ENCODE peak calls at places on chromosome 4, in six cellular contexts. M is cardiac muscle cell, O is fibroblast of lung, X is IMR-90, V is K562, K is SK-N-SH. Q is an unnamed sample. For H3K4me1, the result is how much of the 10 kb centered on the place peaks cover.

GRCh38 chr4:787561-787981 is 38.4 kb downstream of the CPLX1 start:
- DNase-seq in M (no peak), O (no peak), X (no peak), V (no peak), K (peak), Q (peak)

GRCh38 chr4:151652841-151653547 is 107.8 kb downstream of the GATB start:
- DNase-seq in M (peak), O (peak), X (no peak), V (no peak), K (no peak), Q (no peak)

GRCh38 chr4:51942108-51942832 is 77.9 kb downstream of the LRRC66 start:
- DNase-seq in M (no peak), O (no peak), X (no peak), V (no peak), K (no peak), Q (no peak)

GRCh38 chr4:19927381-19927780 is 324.3 kb upstream of the SLIT2 start:
- DNase-seq in M (peak), O (no peak), X (peak), V (no peak), K (no peak), Q (no peak)

GRCh38 chr4:126441173-126441810 is 1126.5 kb downstream of the FAT4 start:
- DNase-seq in M (no peak), O (no peak), X (peak), V (no peak), K (no peak), Q (no peak)

GRCh38 chr4:13355036-13355910 is 128.9 kb downstream of the RAB28 start:
- DNase-seq in M (peak), O (peak), X (peak), V (no peak), K (no peak), Q (no peak)

GRCh38 chr4:47239649-47240048 is 208.3 kb downstream of the GABRB1 start:
- DNase-seq in M (no peak), O (no peak), X (no peak), V (no peak), K (no peak), Q (no peak)

GRCh38 chr4:15003891-15004700 is 1.8 kb downstream of the CPEB2 start:
- DNase-seq in M (peak), O (no peak), X (no peak), V (peak), K (peak), Q (peak)

GRCh38 chr4:127783026-127783769 is 1.1 kb downstream of the HSPA4L start:
- DNase-seq in M (peak), O (peak), X (peak), V (peak), K (peak), Q (peak)

GRCh38 chr4:125420499-125420898 is 105.7 kb downstream of the FAT4 start:
- DNase-seq in M (no peak), O (no peak), X (no peak), V (no peak), K (no peak), Q (no peak)

GRCh38 chr4:89834486-89835209 is 2.3 kb downstream of the SNCA start:
- DNase-seq in M (no peak), O (no peak), X (no peak), V (no peak), K (no peak), Q (no peak)

GRCh38 chr4:70863099-70863790 is 23.6 kb upstream of the GRSF1 start:
- DNase-seq in M (no peak), O (no peak), X (no peak), V (no peak), K (no peak), Q (no peak)

GRCh38 chr4:62191446-62191845 is 991.3 kb downstream of the ADGRL3 start:
- DNase-seq in M (no peak), O (no peak), X (no peak), V (no peak), K (no peak), Q (no peak)

GRCh38 chr4:54427826-54428225 is 198.7 kb downstream of the PDGFRA start:
- DNase-seq in M (no peak), O (no peak), X (no peak), V (no peak), K (no peak), Q (no peak)

GRCh38 chr4:77453911-77454310 is 151.7 kb upstream of the CXCL13 start:
- DNase-seq in M (peak), O (no peak), X (no peak), V (no peak), K (no peak), Q (no peak)

GRCh38 chr4:123939621-123940020 is 543.0 kb downstream of the SPRY1 start:
- DNase-seq in M (peak), O (peak), X (peak), V (no peak), K (no peak), Q (no peak)

GRCh38 chr4:80343887-80344286 is 8.4 kb downstream of the CFAP299 start:
- DNase-seq in M (no peak), O (no peak), X (no peak), V (no peak), K (no peak), Q (no peak)

GRCh38 chr4:3267576-3268394 is 18.8 kb downstream of the MSANTD1 start:
- DNase-seq in M (no peak), O (no peak), X (no peak), V (peak), K (no peak), Q (peak)

GRCh38 chr4:51906167-51906647 is 63.3 kb downstream of the DCUN1D4 start:
- DNase-seq in M (peak), O (no peak), X (peak), V (peak), K (no peak), Q (no peak)

GRCh38 chr4:68808060-68808459 is 7.7 kb upstream of the UGT2B10 start:
- DNase-seq in M (no peak), O (no peak), X (no peak), V (no peak), K (no peak), Q (no peak)

GRCh38 chr4:62917649-62918048 is 1491.6 kb downstream of the TECRL start:
- DNase-seq in M (no peak), O (no peak), X (no peak), V (no peak), K (no peak), Q (no peak)

GRCh38 chr4:53905935-53906377 is 158.4 kb downstream of the CHIC2 start:
- DNase-seq in M (peak), O (peak), X (peak), V (no peak), K (peak), Q (no peak)

GRCh38 chr4:77158487-77158861 is 1.5 kb downstream of the CCNG2 start:
- DNase-seq in M (no peak), O (no peak), X (no peak), V (peak), K (no peak), Q (no peak)

GRCh38 chr4:172716291-172716690 is 452.3 kb upstream of the GALNT7 start:
- DNase-seq in M (no peak), O (no peak), X (no peak), V (no peak), K (no peak), Q (no peak)

GRCh38 chr4:44522761-44523445 is 74.3 kb upstream of the KCTD8 start:
- DNase-seq in M (no peak), O (no peak), X (no peak), V (no peak), K (no peak), Q (no peak)

GRCh38 chr4:182175788-182176519 is 67.2 kb upstream of the TENM3 start:
- DNase-seq in M (no peak), O (no peak), X (peak), V (no peak), K (no peak), Q (no peak)

GRCh38 chr4:27003602-27004238 is 143.1 kb downstream of the STIM2 start:
- DNase-seq in M (peak), O (peak), X (peak), V (no peak), K (no peak), Q (no peak)

GRCh38 chr4:29390921-29391320 is 1329.2 kb upstream of the PCDH7 start:
- DNase-seq in M (no peak), O (no peak), X (no peak), V (no peak), K (no peak), Q (no peak)

GRCh38 chr4:147378780-147379179 is 102.1 kb upstream of the EDNRA start:
- DNase-seq in M (no peak), O (no peak), X (no peak), V (no peak), K (no peak), Q (no peak)

GRCh38 chr4:139587452-139587851 is 31.4 kb upstream of the SETD7 start:
- DNase-seq in M (peak), O (peak), X (no peak), V (no peak), K (no peak), Q (no peak)

GRCh38 chr4:94678896-94679295 is 78.9 kb upstream of the BMPR1B start:
- DNase-seq in M (no peak), O (no peak), X (peak), V (no peak), K (no peak), Q (no peak)

GRCh38 chr4:86972997-86973396 is 38.2 kb downstream of the AFF1 start:
- DNase-seq in M (peak), O (peak), X (no peak), V (peak), K (no peak), Q (no peak)

GRCh38 chr4:93605163-93605562 is 223.4 kb upstream of the ATOH1 start:
- DNase-seq in M (no peak), O (no peak), X (no peak), V (no peak), K (no peak), Q (no peak)

GRCh38 chr4:101919373-101919977 is 128.9 kb downstream of the BANK1 start:
- DNase-seq in M (no peak), O (no peak), X (no peak), V (no peak), K (no peak), Q (no peak)

GRCh38 chr4:105657117-105657765 is 51.2 kb downstream of the INTS12 start:
- DNase-seq in M (no peak), O (no peak), X (no peak), V (no peak), K (no peak), Q (no peak)

GRCh38 chr4:87967193-87967592 is 8.3 kb upstream of the SPP1 start:
- DNase-seq in M (no peak), O (no peak), X (no peak), V (no peak), K (no peak), Q (no peak)

GRCh38 chr4:109848501-109848900 is 594 bp downstream of the LRIT3 start:
- DNase-seq in M (no peak), O (no peak), X (no peak), V (no peak), K (no peak), Q (no peak)

DNA sequence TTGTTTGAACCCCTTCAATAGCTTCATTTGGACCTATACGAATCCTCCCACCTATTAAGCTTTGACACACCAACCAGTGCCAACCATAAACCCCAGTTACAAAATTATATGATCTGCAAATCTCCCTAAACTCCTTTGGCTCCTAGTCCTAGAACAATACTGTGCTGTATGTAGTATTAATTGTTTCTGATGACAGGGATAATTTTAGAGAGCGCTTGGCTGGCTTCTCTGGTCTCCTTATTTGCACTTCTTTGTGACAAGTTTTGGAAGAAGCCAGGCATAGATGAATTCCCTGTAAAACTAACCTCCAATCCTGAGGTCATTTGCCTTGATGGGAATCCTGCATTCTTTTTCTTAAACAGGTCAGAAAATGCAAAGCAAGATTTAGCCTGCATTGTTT is 433.0 kb downstream of the PPARGC1A start:
- DNase-seq in M (no peak), O (no peak), X (no peak), V (no peak), K (no peak), Q (no peak)
- H3K4me1 ChIP-seq in M (under half), O (under half), X (under half), V (under half), K (under half), Q (under half)

GRCh38 chr4:145887241-145887964 is 51.2 kb downstream of the ZNF827 start:
- DNase-seq in M (peak), O (peak), X (peak), V (no peak), K (no peak), Q (no peak)
- H3K4me3 ChIP-seq in M (no peak), O (no peak), X (no peak), V (no peak), K (no peak), Q (no peak)

GRCh38 chr4:152938237-152938969 is 2.3 kb downstream of the FHDC1 start:
- DNase-seq in M (no peak), O (no peak), X (no peak), V (no peak), K (no peak), Q (peak)

GRCh38 chr4:152937280-152937534 is 1.1 kb downstream of the FHDC1 start:
- DNase-seq in M (no peak), O (no peak), X (no peak), V (no peak), K (no peak), Q (peak)

GRCh38 chr4:152936446-152937279 is 540 bp downstream of the FHDC1 start:
- DNase-seq in M (no peak), O (no peak), X (peak), V (peak), K (peak), Q (peak)

GRCh38 chr4:152935661-152936445 is at the start of gene FHDC1:
- DNase-seq in M (no peak), O (no peak), X (no peak), V (peak), K (peak), Q (peak)

DNA sequence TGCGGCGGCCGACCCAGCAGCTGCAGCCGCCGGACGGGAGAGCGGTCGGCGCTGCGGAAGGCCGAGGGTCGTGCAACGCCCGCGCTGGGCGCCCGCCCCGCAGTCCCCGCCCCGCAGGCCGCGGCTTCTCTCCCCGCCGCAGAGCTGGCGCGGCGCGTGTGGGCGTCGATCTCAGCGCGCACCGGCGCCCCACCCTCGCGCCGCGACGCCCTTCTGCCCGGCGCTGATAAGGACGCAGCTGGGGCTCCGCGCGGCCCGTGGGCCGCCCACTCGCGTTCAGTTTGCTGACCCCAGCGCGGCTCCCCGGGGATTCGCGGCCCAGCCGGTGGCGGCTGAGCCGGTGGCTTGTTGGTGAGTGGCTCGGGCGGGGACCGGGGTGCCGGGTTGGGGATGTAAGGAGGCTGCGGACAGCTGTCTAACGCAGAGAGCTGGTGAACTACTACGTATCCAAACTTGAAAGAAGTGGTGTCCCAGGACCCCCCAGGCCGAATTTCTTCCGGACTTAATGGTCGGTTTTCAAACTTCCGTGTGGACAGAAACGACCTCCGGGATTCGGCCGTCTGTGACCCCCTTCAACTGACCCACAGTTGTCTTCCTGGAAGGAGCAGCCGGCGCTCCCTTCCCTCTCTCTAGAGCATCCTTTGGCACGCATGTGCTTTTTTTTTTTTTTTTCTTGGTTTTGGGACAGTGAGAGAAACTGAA is 1.6 kb downstream of the FHDC1 start:
- DNase-seq in M (peak), O (peak), X (peak), V (peak), K (peak), Q (peak)
- TF ChIP-seq CTCF in M (no peak), O (no peak), X (no peak), V (no peak), K (no peak), Q (no peak)

GRCh38 chr4:8395504-8395903 is 45.0 kb downstream of the ACOX3 start:
- DNase-seq in M (no peak), O (no peak), X (no peak), V (no peak), K (no peak), Q (peak)
- H3K4me1 ChIP-seq in M (under half), O (under half), X (under half), V (under half), K (under half), Q (under half)

DNA sequence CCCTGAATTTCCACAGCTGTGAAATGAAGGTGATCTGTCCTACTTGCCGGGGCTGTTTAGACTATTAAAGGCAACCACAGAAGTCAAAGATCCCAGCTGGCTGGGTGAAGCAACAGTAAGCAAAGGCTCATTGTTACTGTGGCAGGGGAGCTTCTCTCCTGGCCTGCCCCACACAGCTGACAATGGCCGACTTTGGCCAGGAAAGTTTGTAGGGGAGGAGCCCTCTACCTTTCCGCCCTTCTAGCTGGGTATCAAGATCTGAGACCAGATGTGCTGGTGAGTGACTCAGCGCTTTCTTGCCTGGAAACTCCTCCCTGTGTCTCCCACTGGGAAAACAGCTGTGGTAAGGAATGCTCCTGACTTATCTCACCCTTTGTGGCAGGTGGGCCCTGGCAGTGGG is 21.1 kb downstream of the RASSF6 start:
- DNase-seq in M (peak), O (peak), X (peak), V (peak), K (no peak), Q (no peak)
- H3K4me3 ChIP-seq in M (no peak), O (no peak), X (no peak), V (no peak), K (no peak), Q (peak)

GRCh38 chr4:188821500-188821899 is 682.3 kb downstream of the TRIML1 start:
- DNase-seq in M (no peak), O (no peak), X (no peak), V (no peak), K (no peak), Q (no peak)
- TF ChIP-seq CTCF in M (no peak), O (no peak), X (no peak), V (no peak), K (no peak), Q (no peak)

GRCh38 chr4:82899339-82899738 is 1.2 kb upstream of the THAP9 start:
- DNase-seq in M (no peak), O (no peak), X (no peak), V (no peak), K (no peak), Q (no peak)
- H3K4me1 ChIP-seq in M (under half), O (under half), X (under half), V (under half), K (under half), Q (under half)

DNA sequence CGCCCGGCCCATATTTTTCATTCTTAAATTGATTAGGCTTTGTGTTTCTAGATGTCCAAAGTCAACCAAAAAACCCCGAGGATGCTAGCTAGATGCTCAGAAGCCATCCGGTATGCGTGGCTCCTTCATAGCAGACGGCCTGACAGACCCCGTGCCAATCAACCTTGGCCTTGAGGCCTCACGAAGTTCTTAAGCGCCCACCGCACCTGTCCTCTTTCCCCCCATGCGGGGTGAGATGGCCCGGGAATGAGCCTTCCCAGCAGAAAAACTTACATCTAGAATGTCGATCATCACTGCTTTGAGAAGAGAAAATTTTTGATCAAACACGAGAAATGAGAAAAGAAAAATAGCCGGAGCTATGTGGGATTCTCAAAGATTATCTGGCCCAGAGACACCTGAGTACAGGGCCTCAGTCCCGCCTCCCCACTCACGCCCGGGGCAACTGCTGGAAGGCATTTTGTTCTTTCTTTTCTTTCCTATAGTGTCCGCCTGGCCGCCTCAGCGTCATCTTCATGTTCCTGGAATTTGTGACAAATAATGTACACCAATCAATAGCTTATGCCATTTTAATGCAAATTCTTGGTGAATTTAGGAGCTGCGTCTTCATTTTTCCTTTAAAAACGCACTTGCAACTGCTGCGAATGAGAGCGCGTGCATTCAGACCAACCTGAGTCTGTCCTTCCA is 1.6 kb upstream of the NAT8L start:
- DNase-seq in M (no peak), O (no peak), X (no peak), V (no peak), K (no peak), Q (peak)
- H3K4me3 ChIP-seq in M (no peak), O (no peak), X (no peak), V (no peak), K (no peak), Q (no peak)

GRCh38 chr4:168411318-168412150 is 68.8 kb downstream of the DDX60L start:
- DNase-seq in M (peak), O (peak), X (peak), V (peak), K (no peak), Q (no peak)
- TF ChIP-seq CTCF in M (no peak), O (no peak), X (no peak), V (no peak), K (no peak), Q (no peak)

Q was measured in kidney.